ENCODE peak calls at places on chromosomes 5 and 9, in five cellular contexts. Y, U, H, O and X are unnamed samples.

GRCh38 chr9:103041961-103042360 is 46.8 kb downstream of the CYLC2 start:
- DNase-seq in O (no peak), Y (no peak), U (no peak), H (no peak), X (no peak)

GRCh38 chr5:38830521-38831051 is 15.2 kb upstream of the OSMR start:
- DNase-seq in O (no peak), U (no peak), Y (no peak), H (no peak), X (no peak)

GRCh38 chr9:15150939-15151338 is 156.1 kb downstream of the TTC39B start:
- DNase-seq in O (no peak), U (no peak), H (no peak), Y (no peak), X (no peak)

GRCh38 chr9:125393426-125393825 is 131.8 kb downstream of the GAPVD1 start:
- DNase-seq in U (no peak), H (no peak), O (no peak), Y (no peak), X (no peak)

GRCh38 chr9:96394832-96395496 is 11.5 kb upstream of the SLC35D2 start:
- DNase-seq in O (no peak), H (no peak), Y (no peak), U (no peak), X (no peak)

GRCh38 chr9:123176230-123176629 is 92.2 kb downstream of the STRBP start:
- DNase-seq in H (no peak), O (no peak), U (no peak), Y (no peak), X (no peak)

GRCh38 chr5:74275204-74275992 is 365.1 kb downstream of the ENC1 start:
- DNase-seq in U (no peak), H (no peak), Y (no peak), O (no peak), X (no peak)

GRCh38 chr5:120476063-120476462 is 12.0 kb downstream of the PRR16 start:
- DNase-seq in H (no peak), O (no peak), U (no peak), Y (no peak), X (no peak)

GRCh38 chr5:124997186-124997893 is 250.9 kb upstream of the ZNF608 start:
- DNase-seq in O (no peak), Y (no peak), U (no peak), H (no peak), X (no peak)

GRCh38 chr9:68738346-68738745 is 33.3 kb downstream of the PIP5K1B start:
- DNase-seq in H (no peak), U (no peak), O (no peak), Y (no peak), X (no peak)

GRCh38 chr5:134577022-134577795 is 51.7 kb downstream of the JADE2 start:
- DNase-seq in Y (no peak), O (no peak), H (no peak), U (no peak), X (no peak)

GRCh38 chr9:108257387-108257786 is 598.4 kb downstream of the ACTL7B start:
- DNase-seq in U (no peak), O (no peak), H (no peak), Y (no peak), X (no peak)

GRCh38 chr9:130078547-130078946 is 24.8 kb downstream of the GPR107 start:
- DNase-seq in O (no peak), Y (no peak), U (no peak), H (no peak), X (no peak)

GRCh38 chr9:117718085-117718484 is 13.9 kb downstream of the TLR4 start:
- DNase-seq in U (peak), Y (no peak), O (no peak), H (peak), X (no peak)

GRCh38 chr5:111699976-111700375 is 57.0 kb downstream of the NREP start:
- DNase-seq in U (no peak), O (peak), H (no peak), Y (no peak), X (no peak)

GRCh38 chr5:17415282-17415681 is 82.7 kb upstream of the TAF11L2 start:
- DNase-seq in Y (no peak), U (no peak), H (no peak), O (no peak), X (no peak)

GRCh38 chr9:12775373-12775962 is 648 bp downstream of the LURAP1L start:
- DNase-seq in U (peak), H (peak), Y (no peak), O (no peak), X (peak)